ENCODE peak calls at places on chromosomes 1 and 21, in seven cellular contexts. J is IMR-90, G is H1, N is mesendoderm, U is H9, C is mesenchymal stem cell, K is neuronal stem cell. T is an unnamed sample.

GRCh38 chr1:85576642-85577420 is 3.7 kb upstream of the CCN1 start:
- DNase-seq in K (peak), C (peak), G (no peak), N (peak), J (peak), U (peak), T (peak)

GRCh38 chr1:172630060-172630818 is 28.7 kb upstream of the FASLG start:
- DNase-seq in N (no peak), U (no peak), J (peak), G (no peak), C (no peak), K (no peak), T (no peak)

GRCh38 chr1:160217466-160218165 is 12.4 kb downstream of the PEA15 start:
- DNase-seq in G (no peak), J (no peak), U (no peak), N (no peak), K (no peak), C (no peak), T (no peak)

GRCh38 chr1:81234237-81234636 is 566.5 kb upstream of the ADGRL2 start:
- DNase-seq in K (no peak), J (no peak), N (no peak), C (no peak), G (no peak), U (no peak), T (no peak)

GRCh38 chr1:228163004-228163753 is 2.4 kb upstream of the IBA57 start:
- DNase-seq in G (no peak), K (no peak), C (no peak), J (no peak), N (no peak), U (no peak), T (peak)

GRCh38 chr1:199512037-199512710 is 515.3 kb upstream of the NR5A2 start:
- DNase-seq in K (peak), U (peak), G (no peak), N (peak), J (no peak), C (no peak), T (no peak)

GRCh38 chr1:176555911-176556687 is 93.1 kb downstream of the PAPPA2 start:
- DNase-seq in G (no peak), K (no peak), N (no peak), U (no peak), C (no peak), J (no peak), T (no peak)

GRCh38 chr1:15523922-15524282 is at the start of gene CASP9:
- DNase-seq in C (no peak), K (no peak), G (no peak), U (no peak), N (no peak), J (peak), T (peak)

GRCh38 chr21:29712818-29713217 is 227.0 kb downstream of the GRIK1 start:
- DNase-seq in J (no peak), C (no peak), N (no peak), K (no peak), U (no peak), G (no peak), T (no peak)

GRCh38 chr1:28359592-28360239 is 9.8 kb upstream of the PHACTR4 start:
- DNase-seq in U (peak), J (peak), G (no peak), K (peak), C (peak), N (peak), T (peak)

GRCh38 chr1:164821648-164822047 is 262.7 kb downstream of the PBX1 start:
- DNase-seq in N (no peak), J (no peak), C (no peak), K (no peak), U (no peak), G (no peak), T (no peak)

GRCh38 chr1:241213147-241213546 is 143.9 kb downstream of the RGS7 start:
- DNase-seq in K (no peak), J (no peak), C (no peak), N (no peak), G (no peak), U (no peak), T (no peak)

GRCh38 chr1:194445244-194445643 is 1258.8 kb upstream of the B3GALT2 start:
- DNase-seq in N (no peak), G (no peak), J (no peak), U (no peak), K (no peak), C (no peak), T (no peak)

GRCh38 chr1:99992760-99993467 is 23.1 kb downstream of the SLC35A3 start:
- DNase-seq in U (no peak), G (no peak), K (no peak), J (no peak), C (no peak), N (peak), T (peak)

GRCh38 chr1:56459260-56459659 is 120.1 kb downstream of the PLPP3 start:
- DNase-seq in G (no peak), C (no peak), K (no peak), N (no peak), U (no peak), J (no peak), T (no peak)

GRCh38 chr1:81424056-81424455 is 376.7 kb upstream of the ADGRL2 start:
- DNase-seq in G (no peak), K (no peak), C (peak), N (no peak), J (peak), U (no peak), T (peak)

GRCh38 chr21:34845521-34846213 is 176.9 kb downstream of the CLIC6 start:
- DNase-seq in C (peak), U (no peak), K (no peak), J (peak), G (no peak), N (no peak), T (peak)

GRCh38 chr1:22527555-22528296 is 35.6 kb upstream of the EPHA8 start:
- DNase-seq in G (no peak), C (no peak), K (peak), U (peak), N (peak), J (no peak), T (no peak)

GRCh38 chr1:212607924-212608208 is 695 bp upstream of the ATF3 start:
- DNase-seq in N (no peak), K (no peak), G (no peak), J (no peak), U (no peak), C (no peak), T (no peak)

GRCh38 chr1:163168053-163168452 is 34.7 kb downstream of the RGS5 start:
- DNase-seq in C (peak), K (no peak), J (peak), U (no peak), G (no peak), N (peak), T (no peak)

GRCh38 chr1:201513498-201514243 is 6.7 kb upstream of the CSRP1 start:
- DNase-seq in U (no peak), N (peak), G (no peak), C (no peak), J (no peak), K (no peak), T (no peak)

GRCh38 chr1:96756789-96757188 is 35.2 kb downstream of the PTBP2 start:
- DNase-seq in C (no peak), N (no peak), U (no peak), K (no peak), J (no peak), G (no peak), T (no peak)

GRCh38 chr1:24871306-24871901 is 58.7 kb downstream of the RUNX3 start:
- DNase-seq in G (no peak), N (no peak), U (no peak), J (no peak), K (no peak), C (no peak), T (no peak)

GRCh38 chr1:189269011-189269410 is 1208.7 kb downstream of the BRINP3 start:
- DNase-seq in N (peak), K (peak), G (no peak), J (peak), U (no peak), C (no peak), T (peak)

GRCh38 chr1:33081554-33082305 is 777 bp downstream of the AZIN2 start:
- DNase-seq in G (no peak), U (no peak), J (no peak), N (peak), C (no peak), K (no peak), T (peak)

GRCh38 chr1:54610601-54611580 is 12.4 kb downstream of the FAM151A start:
- DNase-seq in K (no peak), C (no peak), G (no peak), U (no peak), N (peak), J (no peak), T (peak)

GRCh38 chr21:29737188-29737587 is 202.6 kb downstream of the GRIK1 start:
- DNase-seq in U (no peak), J (no peak), K (no peak), C (no peak), N (no peak), G (no peak), T (no peak)

GRCh38 chr1:200409761-200410565 is at the start of gene ZNF281:
- DNase-seq in N (peak), J (peak), U (peak), G (peak), K (peak), C (peak), T (peak)

GRCh38 chr1:110548381-110548780 is 29.4 kb upstream of the KCNA10 start:
- DNase-seq in G (no peak), N (peak), C (peak), U (peak), K (no peak), J (peak), T (peak)
- H4K8ac ChIP-seq in G (no peak), N (no peak), C (no peak), U (no peak), K (no peak), J (no peak), T (no peak)

GRCh38 chr21:44862869-44863685 is 10.4 kb downstream of the PTTG1IP start:
- DNase-seq in J (no peak), U (no peak), N (no peak), G (no peak), K (no peak), C (no peak), T (no peak)
- H4K8ac ChIP-seq in J (no peak), U (no peak), N (no peak), G (no peak), K (no peak), C (peak), T (no peak)

GRCh38 chr1:161899091-161899490 is 124.6 kb downstream of the OLFML2B start:
- DNase-seq in K (no peak), U (no peak), G (no peak), J (no peak), C (no peak), N (no peak), T (no peak)

GRCh38 chr1:161900155-161900554 is 123.5 kb downstream of the OLFML2B start:
- DNase-seq in N (no peak), G (no peak), J (no peak), K (no peak), C (no peak), U (no peak), T (no peak)

GRCh38 chr1:161905269-161905884 is 118.3 kb downstream of the OLFML2B start:
- DNase-seq in N (peak), K (no peak), U (no peak), J (peak), G (no peak), C (peak), T (peak)

GRCh38 chr1:161907266-161907665 is 116.4 kb downstream of the OLFML2B start:
- DNase-seq in G (no peak), U (no peak), N (no peak), J (no peak), K (no peak), C (no peak), T (no peak)

GRCh38 chr1:161902146-161902545 is 121.5 kb downstream of the OLFML2B start:
- DNase-seq in N (no peak), C (no peak), U (no peak), K (no peak), G (no peak), J (no peak), T (no peak)
- H4K8ac ChIP-seq in N (no peak), C (no peak), U (no peak), K (no peak), G (no peak), J (no peak), T (no peak)

DNA sequence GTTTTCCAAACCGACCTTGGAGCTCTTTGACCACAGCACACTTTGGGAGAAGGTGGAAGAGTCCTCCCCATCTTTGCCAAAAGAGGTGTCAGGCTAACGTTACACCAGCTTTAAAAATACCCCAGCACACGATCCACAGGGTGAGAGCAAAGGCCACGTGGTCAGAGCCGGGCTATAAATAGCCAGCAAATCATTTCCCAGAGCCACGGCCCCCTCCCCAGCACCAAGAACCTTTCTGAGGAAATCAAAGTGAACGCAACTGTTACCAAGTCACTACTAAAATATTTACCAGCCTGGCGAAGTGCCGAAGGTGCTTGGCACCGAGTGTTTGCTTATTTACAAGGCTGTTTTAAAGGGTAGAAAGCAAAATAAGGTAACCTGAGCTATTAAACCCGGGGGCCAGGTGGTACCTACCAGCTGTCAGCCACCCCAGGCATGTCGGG is 72.4 kb downstream of the CASZ1 start:
- DNase-seq in G (no peak), N (no peak), J (peak), C (no peak), K (no peak), U (no peak), T (no peak)
- H4K8ac ChIP-seq in G (peak), N (no peak), J (no peak), C (no peak), K (no peak), U (no peak), T (no peak)

GRCh38 chr1:65751961-65752360 is 40.7 kb upstream of the PDE4B start:
- DNase-seq in G (no peak), C (no peak), U (no peak), N (no peak), K (no peak), J (no peak), T (no peak)
- H4K8ac ChIP-seq in G (no peak), C (no peak), U (no peak), N (no peak), K (no peak), J (no peak), T (no peak)

GRCh38 chr1:219550171-219550570 is 62.7 kb downstream of the ZC3H11B start:
- DNase-seq in K (no peak), J (no peak), U (no peak), C (no peak), G (no peak), N (no peak), T (no peak)
- H4K8ac ChIP-seq in K (no peak), J (no peak), U (no peak), C (no peak), G (no peak), N (no peak), T (no peak)

DNA sequence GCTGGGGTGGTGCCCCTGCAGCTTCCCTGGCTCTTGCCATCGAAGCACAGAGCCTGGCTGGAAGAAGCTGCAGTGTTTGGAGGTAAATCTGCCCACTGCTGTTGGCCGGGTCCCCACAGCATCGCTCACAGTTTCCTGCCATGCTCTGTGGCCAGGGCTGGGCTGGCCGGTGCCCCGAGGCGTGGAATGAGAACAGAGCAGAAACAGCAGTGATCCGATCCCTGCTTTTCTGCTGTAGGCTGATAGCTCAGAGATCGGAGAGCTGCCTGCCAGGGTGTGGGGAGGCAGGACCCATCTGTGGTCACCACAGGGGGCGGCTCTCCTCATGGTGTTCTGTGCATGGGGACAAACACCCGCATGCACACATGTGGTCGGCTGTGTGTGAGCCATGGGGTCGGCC is 11.5 kb downstream of the SLC45A1 start:
- DNase-seq in K (no peak), N (no peak), J (no peak), G (no peak), C (no peak), U (no peak), T (no peak)
- H4K8ac ChIP-seq in K (no peak), N (no peak), J (no peak), G (no peak), C (no peak), U (no peak), T (no peak)

DNA sequence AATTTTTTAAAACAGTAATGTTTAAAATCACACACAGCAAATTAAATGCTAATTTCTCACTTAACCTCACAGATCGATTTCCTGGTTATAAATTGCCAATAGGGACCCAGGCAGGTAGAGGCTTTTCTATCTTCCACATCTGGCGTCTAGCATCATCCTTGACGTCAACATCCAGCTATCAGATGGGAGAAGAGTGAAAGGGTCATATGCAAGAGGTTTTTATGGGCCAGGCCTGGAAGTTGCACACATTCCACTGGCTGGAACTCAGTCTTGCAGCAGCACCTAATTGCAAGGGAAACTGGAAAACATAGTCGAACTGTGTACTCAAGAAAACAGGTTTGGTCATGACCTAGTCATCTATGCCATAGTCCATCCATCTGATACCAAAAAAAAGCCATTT is 6.0 kb upstream of the EEIG2 start:
- DNase-seq in N (no peak), J (no peak), K (no peak), C (no peak), U (no peak), G (no peak), T (peak)
- H4K8ac ChIP-seq in N (no peak), J (no peak), K (no peak), C (no peak), U (no peak), G (no peak), T (no peak)

GRCh38 chr1:60078182-60078581 is 4.6 kb upstream of the C1orf87 start:
- DNase-seq in K (no peak), C (peak), U (no peak), G (no peak), N (no peak), J (no peak), T (no peak)

GRCh38 chr1:60068393-60069045 is 5.1 kb downstream of the C1orf87 start:
- DNase-seq in K (no peak), U (no peak), N (no peak), G (no peak), C (no peak), J (no peak), T (no peak)

GRCh38 chr1:60069691-60070090 is 3.9 kb downstream of the C1orf87 start:
- DNase-seq in K (no peak), C (no peak), N (no peak), J (no peak), U (no peak), G (no peak), T (no peak)

DNA sequence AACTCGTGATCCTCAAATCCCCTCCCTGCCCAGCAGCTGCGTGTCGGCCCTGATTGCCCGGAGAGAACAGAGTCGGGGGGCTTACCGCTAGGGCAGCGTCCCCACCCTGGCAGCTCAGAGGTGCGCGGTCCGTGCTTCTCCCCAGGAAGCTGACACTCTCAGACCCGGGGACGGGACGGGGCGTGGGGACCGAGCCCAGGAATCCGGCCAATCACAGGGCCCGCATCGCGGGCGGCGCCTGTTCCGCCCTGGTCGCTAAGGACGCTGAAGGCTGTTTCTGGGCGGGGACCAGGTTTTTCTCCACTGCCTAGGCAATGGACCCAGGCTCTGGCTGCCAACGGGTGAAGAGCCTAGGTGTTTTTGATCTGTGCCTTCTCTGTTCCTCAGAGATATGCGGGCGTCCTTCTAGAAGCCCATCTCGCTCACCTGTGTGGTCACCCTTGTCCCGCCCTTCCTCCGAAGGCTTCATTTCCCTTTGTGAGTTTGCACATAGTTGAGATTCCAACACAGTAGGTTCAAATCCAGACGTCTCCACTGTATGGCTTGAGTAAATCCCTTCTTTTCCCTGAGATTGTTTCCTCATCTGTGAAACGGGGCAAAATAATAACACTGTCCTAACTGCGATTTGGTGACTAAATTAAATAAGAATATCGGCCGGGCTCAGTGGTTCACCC is at the start of gene C1orf87:
- DNase-seq in J (no peak), U (peak), G (peak), K (peak), N (peak), C (no peak), T (peak)
- H4K8ac ChIP-seq in J (no peak), U (no peak), G (peak), K (no peak), N (no peak), C (no peak), T (no peak)

DNA sequence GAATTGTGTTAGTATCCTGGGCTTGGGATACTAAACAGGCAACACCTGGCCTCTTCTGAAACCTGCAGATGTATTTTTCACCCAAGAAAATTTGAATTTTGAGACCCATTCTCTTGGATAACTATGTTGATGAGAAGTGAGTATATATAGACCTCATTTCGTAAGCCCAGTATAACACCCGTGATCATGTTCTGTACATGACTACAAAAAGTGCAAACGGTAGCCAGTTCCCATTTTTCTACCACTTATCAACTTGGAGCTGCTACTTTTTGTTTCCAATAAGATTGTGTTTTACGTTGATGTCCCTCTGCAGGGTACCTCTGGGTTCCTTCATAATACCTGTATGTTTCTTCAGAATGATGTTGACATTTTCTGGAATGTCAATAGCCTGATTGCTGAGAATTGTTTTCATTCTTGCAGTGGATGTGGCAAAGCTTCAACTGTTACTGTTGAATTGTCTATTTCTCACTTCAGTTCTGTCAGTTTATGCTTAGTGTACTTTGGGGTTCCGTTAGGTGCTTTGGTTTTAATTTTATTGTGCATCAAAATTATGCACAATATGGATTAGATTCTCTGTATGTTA is 48.1 kb downstream of the ZFYVE9 start:
- DNase-seq in J (no peak), U (no peak), G (no peak), C (no peak), K (no peak), N (no peak), T (peak)
- H4K8ac ChIP-seq in J (no peak), U (no peak), G (no peak), C (no peak), K (no peak), N (no peak), T (no peak)

T was measured in trophoblast cell.